ENCODE peak calls at places on chromosomes 12 and 14, in six cellular contexts. J is SK-N-SH, Q is HepG2, H is GM12878, D is IMR-90, P is K562. X is an unnamed sample.

GRCh38 chr12:56230449-56231183 is 765 bp downstream of the SLC39A5 start:
- DNase-seq in J (no peak), Q (peak), H (no peak), D (no peak), P (no peak), X (no peak)

GRCh38 chr14:32980178-32980886 is 41.7 kb downstream of the NPAS3 start:
- DNase-seq in J (no peak), Q (no peak), H (no peak), D (no peak), P (no peak), X (no peak)

GRCh38 chr14:69615471-69616407 is 4.3 kb downstream of the SUSD6 start:
- DNase-seq in J (no peak), Q (no peak), H (peak), D (peak), P (peak), X (no peak)

GRCh38 chr12:93954160-93955112 is 193.9 kb upstream of the PLXNC1 start:
- DNase-seq in J (no peak), Q (no peak), H (no peak), D (peak), P (no peak), X (no peak)

GRCh38 chr12:78018146-78018910 is 187.6 kb downstream of the NAV3 start:
- DNase-seq in J (no peak), Q (peak), H (no peak), D (peak), P (no peak), X (no peak)

GRCh38 chr14:36771256-36771655 is 109.6 kb downstream of the PAX9 start:
- DNase-seq in J (no peak), Q (peak), H (no peak), D (no peak), P (no peak), X (peak)

GRCh38 chr12:4353785-4354208 is 25.7 kb downstream of the FGF23 start:
- DNase-seq in J (peak), Q (no peak), H (no peak), D (no peak), P (peak), X (no peak)

GRCh38 chr14:96754845-96755184 is 42.4 kb upstream of the VRK1 start:
- DNase-seq in J (no peak), Q (no peak), H (no peak), D (no peak), P (no peak), X (no peak)

GRCh38 chr12:42420385-42420784 is 94.4 kb downstream of the PPHLN1 start:
- DNase-seq in J (no peak), Q (no peak), H (no peak), D (no peak), P (peak), X (no peak)

GRCh38 chr12:114729731-114730130 is 45.8 kb upstream of the TBX3 start:
- DNase-seq in J (no peak), Q (no peak), H (no peak), D (peak), P (no peak), X (no peak)

GRCh38 chr12:70402597-70402996 is 36.5 kb downstream of the KCNMB4 start:
- DNase-seq in J (no peak), Q (no peak), H (no peak), D (no peak), P (no peak), X (no peak)

GRCh38 chr14:99546230-99546879 is 57.7 kb downstream of the CCDC85C start:
- DNase-seq in J (peak), Q (no peak), H (no peak), D (no peak), P (peak), X (no peak)
- TF ChIP-seq SMC3 in J (no peak), Q (no peak), H (no peak), D (no peak), P (no peak), X (no peak)

DNA sequence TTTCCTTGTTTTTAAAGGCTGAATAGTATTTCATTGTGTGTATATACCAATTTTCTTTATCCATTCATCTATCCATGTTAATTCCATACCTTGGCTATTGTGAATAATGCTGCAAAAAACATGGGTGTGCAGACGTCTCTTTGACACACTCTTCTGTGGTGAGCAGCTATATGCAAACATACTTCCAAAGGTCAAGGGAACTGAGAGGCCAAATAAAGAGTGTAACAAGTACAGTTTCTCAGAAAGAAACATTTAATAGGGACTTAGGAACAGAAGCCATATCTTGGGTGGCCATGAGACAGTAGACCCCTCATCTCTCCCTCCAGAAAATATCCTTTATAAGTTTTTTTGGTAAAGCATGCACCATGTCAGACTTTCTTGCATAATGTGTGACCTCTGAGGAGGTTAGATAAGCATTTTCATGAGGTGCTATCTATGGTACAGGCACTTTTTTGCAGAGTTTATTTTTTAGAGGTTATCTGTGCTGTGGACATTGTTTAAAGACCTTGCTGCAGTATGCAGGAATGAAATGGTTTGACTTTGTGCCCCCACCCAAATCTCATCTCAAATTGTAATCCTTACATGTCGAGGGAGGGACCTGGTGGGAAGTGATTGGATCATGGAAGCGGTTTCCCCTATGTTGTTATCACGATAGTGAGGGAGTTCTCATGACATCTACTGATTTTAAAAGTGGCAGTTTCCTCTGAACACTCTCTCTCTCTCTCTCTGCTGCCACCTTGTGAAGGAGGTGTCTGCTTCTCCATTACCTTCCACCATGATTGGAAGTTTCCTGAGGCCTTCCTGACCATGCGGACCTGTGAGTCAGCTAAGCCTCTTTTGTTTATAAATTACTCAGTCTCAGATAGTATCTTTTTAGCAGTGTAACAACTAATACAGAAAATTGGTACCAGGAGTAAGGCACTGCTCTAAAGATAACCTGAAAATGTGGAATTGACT is 1202.3 kb downstream of the GALC start:
- DNase-seq in J (no peak), Q (peak), H (no peak), D (no peak), P (no peak), X (no peak)
- TF ChIP-seq CTCF in J (no peak), Q (peak), H (no peak), D (no peak), P (no peak), X (no peak)

GRCh38 chr12:12358528-12358927 is 1.6 kb downstream of the BORCS5 start:
- DNase-seq in J (no peak), Q (no peak), H (no peak), D (no peak), P (no peak), X (no peak)
- TF ChIP-seq SMC3 in J (no peak), Q (no peak), H (no peak), D (no peak), P (no peak), X (no peak)

DNA sequence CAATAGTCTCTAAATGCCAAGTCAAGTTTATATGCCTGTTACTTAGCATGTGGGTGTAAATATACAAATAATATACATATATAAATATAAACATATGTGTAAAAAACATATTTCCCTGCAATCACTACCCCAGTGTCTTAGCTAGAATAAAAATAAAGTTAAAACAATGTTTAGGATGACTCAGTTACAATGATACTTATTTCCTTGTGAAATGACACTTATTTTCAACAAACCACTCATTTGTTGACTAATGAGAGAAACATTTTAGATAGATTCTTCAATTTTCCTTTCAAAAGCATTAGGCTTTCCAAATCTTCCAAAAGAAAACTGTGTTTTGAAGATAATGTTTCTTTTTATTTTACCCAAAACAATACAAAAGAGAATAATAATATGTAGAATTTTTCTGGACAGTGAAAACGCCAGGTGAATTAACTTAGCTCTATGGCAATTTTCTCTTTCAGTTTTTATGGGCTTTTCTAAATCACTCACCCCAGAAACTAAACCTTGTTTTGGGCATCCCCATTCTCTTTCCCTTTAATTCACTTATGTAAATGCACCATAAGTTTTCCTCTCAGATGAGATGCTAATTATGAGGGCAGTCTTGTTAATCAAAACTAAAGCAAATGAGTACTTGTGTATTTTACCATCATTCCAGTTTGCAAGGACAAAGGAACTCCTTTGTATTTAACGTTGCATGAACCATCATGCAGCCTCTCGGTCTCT is 465.9 kb downstream of the BCAT1 start:
- DNase-seq in J (no peak), Q (no peak), H (no peak), D (peak), P (no peak), X (no peak)
- TF ChIP-seq CTCF in J (no peak), Q (no peak), H (no peak), D (no peak), P (no peak), X (no peak)

X was measured in A549.